ENCODE peak calls at places on chromosomes 3 and 15, in six cellular contexts. One of them, this sample, is unnamed.

GRCh38 chr3:149643482-149643798 is 14.4 kb downstream of the WWTR1 start:
- DNase-seq in HepG2: no peak
- DNase-seq in H1: no peak
- DNase-seq in K562: no peak
- DNase-seq in GM12878: no peak
- DNase-seq in HCT116: no peak
- DNase-seq in this sample: no peak

GRCh38 chr15:39957481-39957880 is 23.6 kb downstream of the EIF2AK4 start:
- DNase-seq in K562: no peak
- DNase-seq in HepG2: no peak
- DNase-seq in GM12878: no peak
- DNase-seq in H1: no peak
- DNase-seq in HCT116: no peak
- DNase-seq in this sample: no peak

GRCh38 chr3:149634573-149634972 is 23.3 kb downstream of the WWTR1 start:
- DNase-seq in HCT116: no peak
- DNase-seq in H1: no peak
- DNase-seq in HepG2: peak
- DNase-seq in K562: no peak
- DNase-seq in GM12878: no peak
- DNase-seq in this sample: no peak

GRCh38 chr15:73872370-73872769 is 994 bp upstream of the TBC1D21 start:
- DNase-seq in GM12878: no peak
- DNase-seq in K562: no peak
- DNase-seq in HCT116: no peak
- DNase-seq in H1: no peak
- DNase-seq in HepG2: no peak
- DNase-seq in this sample: peak

GRCh38 chr3:106120334-106120733 is 251.5 kb upstream of the CBLB start:
- DNase-seq in HepG2: no peak
- DNase-seq in H1: no peak
- DNase-seq in K562: no peak
- DNase-seq in GM12878: no peak
- DNase-seq in HCT116: no peak
- DNase-seq in this sample: peak

GRCh38 chr3:191136347-191136746 is 62.7 kb upstream of the OSTN start:
- DNase-seq in H1: no peak
- DNase-seq in K562: no peak
- DNase-seq in HCT116: peak
- DNase-seq in HepG2: peak
- DNase-seq in GM12878: no peak
- DNase-seq in this sample: peak

GRCh38 chr3:79236488-79236887 is 531.3 kb downstream of the ROBO1 start:
- DNase-seq in H1: no peak
- DNase-seq in HepG2: no peak
- DNase-seq in GM12878: no peak
- DNase-seq in HCT116: no peak
- DNase-seq in K562: no peak
- DNase-seq in this sample: peak

GRCh38 chr3:61530355-61530754 is 31.0 kb upstream of the PTPRG start:
- DNase-seq in H1: no peak
- DNase-seq in HepG2: peak
- DNase-seq in K562: no peak
- DNase-seq in HCT116: peak
- DNase-seq in GM12878: no peak
- DNase-seq in this sample: peak

GRCh38 chr15:29871401-29871800 is 49.1 kb upstream of the TJP1 start:
- DNase-seq in K562: no peak
- DNase-seq in GM12878: no peak
- DNase-seq in HepG2: no peak
- DNase-seq in H1: no peak
- DNase-seq in HCT116: no peak
- DNase-seq in this sample: no peak

GRCh38 chr3:30667250-30667585 is 60.8 kb downstream of the TGFBR2 start:
- DNase-seq in HepG2: no peak
- DNase-seq in K562: no peak
- DNase-seq in HCT116: no peak
- DNase-seq in H1: no peak
- DNase-seq in GM12878: no peak
- DNase-seq in this sample: no peak

GRCh38 chr3:85560088-85560790 is 601.5 kb downstream of the CADM2 start:
- DNase-seq in HepG2: peak
- DNase-seq in K562: no peak
- DNase-seq in HCT116: no peak
- DNase-seq in H1: no peak
- DNase-seq in GM12878: no peak
- DNase-seq in this sample: no peak

GRCh38 chr15:32898991-32899613 is 181.3 kb downstream of the GREM1 start:
- DNase-seq in GM12878: no peak
- DNase-seq in HepG2: no peak
- DNase-seq in HCT116: no peak
- DNase-seq in K562: no peak
- DNase-seq in H1: peak
- DNase-seq in this sample: no peak

GRCh38 chr15:78204351-78205309 is 29.7 kb downstream of the ACSBG1 start:
- DNase-seq in HCT116: no peak
- DNase-seq in GM12878: no peak
- DNase-seq in K562: no peak
- DNase-seq in H1: peak
- DNase-seq in HepG2: no peak
- DNase-seq in this sample: no peak

GRCh38 chr3:128408693-128409620 is 57.7 kb downstream of the DNAJB8 start:
- DNase-seq in GM12878: no peak
- DNase-seq in H1: no peak
- DNase-seq in HCT116: no peak
- DNase-seq in K562: no peak
- DNase-seq in HepG2: no peak
- DNase-seq in this sample: no peak

GRCh38 chr3:44400771-44401170 is 62.2 kb downstream of the TCAIM start:
- DNase-seq in HepG2: peak
- DNase-seq in H1: no peak
- DNase-seq in HCT116: no peak
- DNase-seq in K562: no peak
- DNase-seq in GM12878: no peak
- DNase-seq in this sample: no peak

GRCh38 chr3:157763644-157764043 is 260.4 kb upstream of the VEPH1 start:
- DNase-seq in HCT116: no peak
- DNase-seq in HepG2: no peak
- DNase-seq in GM12878: no peak
- DNase-seq in H1: no peak
- DNase-seq in K562: no peak
- DNase-seq in this sample: no peak

GRCh38 chr15:67267440-67267839 is 12.9 kb downstream of the IQCH start:
- DNase-seq in GM12878: no peak
- DNase-seq in HepG2: no peak
- DNase-seq in K562: no peak
- DNase-seq in HCT116: no peak
- DNase-seq in H1: no peak
- DNase-seq in this sample: no peak

GRCh38 chr3:32398531-32398930 is 6.9 kb downstream of the CMTM7 start:
- DNase-seq in HCT116: no peak
- DNase-seq in H1: no peak
- DNase-seq in HepG2: no peak
- DNase-seq in K562: no peak
- DNase-seq in GM12878: no peak
- DNase-seq in this sample: no peak

GRCh38 chr3:173912126-173912525 is 514.6 kb downstream of the NLGN1 start:
- DNase-seq in GM12878: no peak
- DNase-seq in HCT116: no peak
- DNase-seq in K562: no peak
- DNase-seq in H1: no peak
- DNase-seq in HepG2: no peak
- DNase-seq in this sample: peak

GRCh38 chr3:177527182-177527581 is 329.9 kb upstream of the TBL1XR1 start:
- DNase-seq in K562: no peak
- DNase-seq in H1: no peak
- DNase-seq in HepG2: no peak
- DNase-seq in HCT116: no peak
- DNase-seq in GM12878: no peak
- DNase-seq in this sample: no peak

GRCh38 chr3:177528306-177529070 is 331.2 kb upstream of the TBL1XR1 start:
- DNase-seq in HepG2: no peak
- DNase-seq in H1: no peak
- DNase-seq in GM12878: no peak
- DNase-seq in HCT116: no peak
- DNase-seq in K562: no peak
- DNase-seq in this sample: peak

GRCh38 chr3:177529716-177530335 is 332.5 kb upstream of the TBL1XR1 start:
- DNase-seq in HepG2: no peak
- DNase-seq in HCT116: no peak
- DNase-seq in K562: no peak
- DNase-seq in GM12878: no peak
- DNase-seq in H1: no peak
- DNase-seq in this sample: peak

GRCh38 chr3:177529071-177529550 is 331.8 kb upstream of the TBL1XR1 start:
- DNase-seq in HCT116: no peak
- DNase-seq in GM12878: no peak
- DNase-seq in HepG2: no peak
- DNase-seq in H1: no peak
- DNase-seq in K562: no peak
- DNase-seq in this sample: no peak

DNA sequence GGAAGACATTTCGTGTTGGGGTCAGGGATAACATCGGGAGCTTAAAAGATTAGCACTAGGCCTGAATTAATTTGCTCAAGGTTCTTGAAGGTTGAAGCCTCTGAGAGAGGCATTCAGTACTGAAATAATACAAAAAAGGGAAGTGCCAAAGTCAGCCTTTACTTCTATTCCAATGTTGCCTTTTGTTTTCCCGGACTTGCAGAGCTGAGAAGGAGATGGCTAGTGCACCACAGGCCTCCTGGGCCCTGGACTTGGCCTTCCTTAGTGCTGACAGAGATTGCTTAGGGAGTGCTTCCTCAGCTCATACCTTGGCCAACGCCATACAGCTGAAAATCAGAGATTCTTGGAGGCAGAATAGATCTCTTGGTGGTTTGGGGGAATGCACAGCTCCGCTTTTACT is 333.6 kb upstream of the TBL1XR1 start:
- DNase-seq in HepG2: no peak
- DNase-seq in GM12878: no peak
- DNase-seq in K562: no peak
- DNase-seq in H1: no peak
- DNase-seq in HCT116: no peak
- DNase-seq in this sample: no peak
- H2AFZ ChIP-seq in HepG2: no peak
- H2AFZ ChIP-seq in GM12878: no peak
- H2AFZ ChIP-seq in K562: no peak
- H2AFZ ChIP-seq in H1: peak
- H2AFZ ChIP-seq in HCT116: no peak
- H2AFZ ChIP-seq in this sample: peak

GRCh38 chr3:179791793-179792192 is 139.0 kb downstream of the USP13 start:
- DNase-seq in H1: no peak
- DNase-seq in GM12878: no peak
- DNase-seq in HCT116: no peak
- DNase-seq in HepG2: no peak
- DNase-seq in K562: no peak
- DNase-seq in this sample: no peak
- TF ChIP-seq CEBPB in H1: no peak
- TF ChIP-seq CEBPB in GM12878: no peak
- TF ChIP-seq CEBPB in HCT116: no peak
- TF ChIP-seq CEBPB in HepG2: no peak
- TF ChIP-seq CEBPB in K562: no peak
- TF ChIP-seq CEBPB in this sample: no peak

DNA sequence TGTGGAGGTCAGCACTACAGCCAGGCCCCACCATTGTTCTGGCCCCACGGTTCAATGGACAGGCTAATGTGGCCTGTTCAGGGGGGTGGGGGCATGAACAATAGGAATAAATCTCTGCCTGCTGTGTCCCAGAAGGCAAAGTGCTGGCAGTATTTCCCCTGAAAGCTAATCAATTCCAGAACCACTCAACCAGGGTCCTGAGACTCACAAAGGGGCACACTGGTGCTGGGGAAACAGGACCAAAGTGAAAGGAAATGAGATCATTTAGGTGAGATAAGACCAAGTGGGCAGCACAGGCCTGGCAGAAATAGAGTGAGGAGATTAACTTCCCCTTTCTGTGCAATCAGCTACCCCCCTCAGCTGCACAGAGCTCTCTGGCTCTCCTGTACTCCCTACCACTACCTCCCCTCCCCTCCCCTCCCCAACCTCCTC is 11.5 kb downstream of the CRYGS start:
- DNase-seq in HCT116: no peak
- DNase-seq in H1: no peak
- DNase-seq in HepG2: no peak
- DNase-seq in GM12878: peak
- DNase-seq in K562: no peak
- DNase-seq in this sample: no peak
- H2AFZ ChIP-seq in HCT116: no peak
- H2AFZ ChIP-seq in H1: peak
- H2AFZ ChIP-seq in HepG2: no peak
- H2AFZ ChIP-seq in GM12878: peak
- H2AFZ ChIP-seq in K562: no peak
- H2AFZ ChIP-seq in this sample: no peak

GRCh38 chr15:64947211-64947610 is 35.5 kb downstream of the ANKDD1A start:
- DNase-seq in K562: no peak
- DNase-seq in GM12878: no peak
- DNase-seq in H1: peak
- DNase-seq in HepG2: no peak
- DNase-seq in HCT116: no peak
- DNase-seq in this sample: no peak

GRCh38 chr15:64944961-64945360 is 33.3 kb downstream of the ANKDD1A start:
- DNase-seq in H1: no peak
- DNase-seq in K562: no peak
- DNase-seq in HCT116: no peak
- DNase-seq in GM12878: no peak
- DNase-seq in HepG2: no peak
- DNase-seq in this sample: no peak

GRCh38 chr15:64948916-64949315 is 37.2 kb downstream of the ANKDD1A start:
- DNase-seq in K562: no peak
- DNase-seq in HCT116: no peak
- DNase-seq in HepG2: no peak
- DNase-seq in H1: peak
- DNase-seq in GM12878: no peak
- DNase-seq in this sample: no peak

GRCh38 chr15:64942356-64942755 is 30.7 kb downstream of the ANKDD1A start:
- DNase-seq in K562: no peak
- DNase-seq in H1: peak
- DNase-seq in GM12878: no peak
- DNase-seq in HCT116: no peak
- DNase-seq in HepG2: no peak
- DNase-seq in this sample: no peak

DNA sequence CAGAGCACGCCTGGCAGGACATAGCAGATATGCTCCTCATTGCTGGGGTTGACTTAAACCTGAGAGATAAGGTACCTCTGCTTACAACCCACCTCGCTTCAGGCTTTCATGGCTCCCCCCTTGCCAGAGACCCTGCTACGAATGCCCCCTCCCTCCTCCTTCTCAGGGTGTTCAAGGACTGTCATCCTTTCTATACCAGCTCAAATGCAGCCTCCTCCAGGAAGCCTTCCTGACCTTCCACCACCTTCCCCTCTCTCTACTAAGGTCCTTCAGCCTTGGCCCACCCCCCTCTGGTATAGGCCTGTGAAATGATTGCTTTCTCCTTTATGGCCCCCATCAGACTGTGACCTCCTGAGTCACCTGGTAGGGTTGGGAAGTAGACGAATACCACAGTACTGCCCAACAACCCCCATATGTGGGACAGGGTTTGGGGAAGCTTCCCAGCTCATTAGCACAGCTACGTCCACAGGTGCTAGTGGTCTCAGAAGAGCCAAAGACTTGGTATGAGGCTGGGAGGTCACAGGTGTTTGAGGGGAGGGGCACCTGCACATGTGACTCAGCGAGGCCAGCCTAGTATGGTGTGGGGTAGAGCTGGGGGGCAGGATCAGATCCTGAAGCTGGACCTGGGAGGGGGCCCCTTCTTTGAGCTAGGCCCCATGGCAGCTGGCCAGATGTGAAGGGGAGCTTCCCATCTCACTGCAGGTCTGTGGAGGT is 32.0 kb downstream of the ANKDD1A start:
- DNase-seq in HepG2: no peak
- DNase-seq in HCT116: no peak
- DNase-seq in K562: no peak
- DNase-seq in GM12878: no peak
- DNase-seq in H1: peak
- DNase-seq in this sample: no peak
- TF ChIP-seq CEBPB in HepG2: no peak
- TF ChIP-seq CEBPB in HCT116: no peak
- TF ChIP-seq CEBPB in K562: no peak
- TF ChIP-seq CEBPB in GM12878: no peak
- TF ChIP-seq CEBPB in H1: no peak
- TF ChIP-seq CEBPB in this sample: no peak

This sample was measured in IMR-90.